ENCODE peak calls at places on chromosomes 7 and 10, in eight cellular contexts. A is chondrocyte, D is right cardiac atrium, R is GDM1, Q is Calu3, C is GM19239, I is heart left ventricle, Z is KBM-7. Y is an unnamed sample.

GRCh38 chr10:133274751-133275682 is 1.7 kb downstream of the ADAM8 start:
- DNase-seq in A (no peak), D (peak; percentile 57), R (peak; percentile 45), Q (peak; percentile 43), C (peak; percentile 85), I (peak; percentile 39), Z (peak; percentile 73), Y (no peak)

GRCh38 chr10:82796510-82796909 is 921.5 kb downstream of the NRG3 start:
- DNase-seq in A (no peak), D (no peak), R (no peak), Q (no peak), C (no peak), I (no peak), Z (peak; percentile 25), Y (no peak)

GRCh38 chr10:32982293-32982709 is 24.3 kb upstream of the ITGB1 start:
- DNase-seq in A (no peak), D (no peak), R (no peak), Q (peak; percentile 61), C (no peak), I (no peak), Z (no peak), Y (no peak)

GRCh38 chr10:77892021-77892739 is 34.4 kb downstream of the DLG5 start:
- DNase-seq in A (no peak), D (no peak), R (no peak), Q (no peak), C (no peak), I (no peak), Z (no peak), Y (no peak)

GRCh38 chr10:72329290-72330058 is 25.2 kb downstream of the DNAJB12 start:
- DNase-seq in A (no peak), D (no peak), R (no peak), Q (no peak), C (no peak), I (no peak), Z (no peak), Y (peak; percentile 75)

GRCh38 chr7:30705008-30705407 is 22.8 kb upstream of the CRHR2 start:
- DNase-seq in A (no peak), D (no peak), R (no peak), Q (no peak), C (no peak), I (no peak), Z (no peak), Y (no peak)

GRCh38 chr7:66403562-66403961 is 198.4 kb downstream of the TPST1 start:
- DNase-seq in A (no peak), D (no peak), R (no peak), Q (no peak), C (no peak), I (no peak), Z (no peak), Y (no peak)

GRCh38 chr7:5682889-5683670 is 98.4 kb downstream of the RNF216 start:
- DNase-seq in A (peak; percentile 25), D (no peak), R (no peak), Q (no peak), C (no peak), I (no peak), Z (no peak), Y (no peak)

GRCh38 chr7:30321992-30322637 is 37.7 kb downstream of the ZNRF2 start:
- DNase-seq in A (no peak), D (no peak), R (no peak), Q (no peak), C (no peak), I (no peak), Z (peak; percentile 47), Y (no peak)